ENCODE peak calls at places on chromosomes 12 and 14, in eight cellular contexts. One of them, this sample, is unnamed.

GRCh38 chr14:68255697-68256178 is 436.2 kb downstream of the RAD51B start:
- DNase-seq in fibroblast of pulmonary artery: no peak
- DNase-seq in heart right ventricle: no peak
- DNase-seq in IMR-90: peak
- DNase-seq in GM23338: no peak
- DNase-seq in AG09309: no peak
- DNase-seq in suprapubic skin: no peak
- DNase-seq in AG10803: peak
- DNase-seq in this sample: peak

GRCh38 chr12:126506426-126507182 is 1441.4 kb downstream of the AACS start:
- DNase-seq in heart right ventricle: no peak
- DNase-seq in GM23338: no peak
- DNase-seq in suprapubic skin: no peak
- DNase-seq in AG09309: no peak
- DNase-seq in fibroblast of pulmonary artery: peak
- DNase-seq in IMR-90: no peak
- DNase-seq in AG10803: no peak
- DNase-seq in this sample: peak

GRCh38 chr12:42343721-42344120 is 17.8 kb downstream of the PPHLN1 start:
- DNase-seq in heart right ventricle: no peak
- DNase-seq in GM23338: no peak
- DNase-seq in suprapubic skin: no peak
- DNase-seq in AG10803: no peak
- DNase-seq in AG09309: no peak
- DNase-seq in IMR-90: no peak
- DNase-seq in fibroblast of pulmonary artery: no peak
- DNase-seq in this sample: no peak

GRCh38 chr12:27984275-27984674 is 11.7 kb upstream of the PTHLH start:
- DNase-seq in suprapubic skin: no peak
- DNase-seq in AG10803: peak
- DNase-seq in fibroblast of pulmonary artery: peak
- DNase-seq in heart right ventricle: no peak
- DNase-seq in AG09309: no peak
- DNase-seq in GM23338: no peak
- DNase-seq in IMR-90: peak
- DNase-seq in this sample: peak

GRCh38 chr12:124508323-124509096 is 58.9 kb downstream of the NCOR2 start:
- DNase-seq in suprapubic skin: no peak
- DNase-seq in GM23338: no peak
- DNase-seq in fibroblast of pulmonary artery: no peak
- DNase-seq in AG09309: no peak
- DNase-seq in IMR-90: peak
- DNase-seq in AG10803: no peak
- DNase-seq in heart right ventricle: no peak
- DNase-seq in this sample: peak

GRCh38 chr14:85088231-85088630 is 441.7 kb upstream of the FLRT2 start:
- DNase-seq in suprapubic skin: no peak
- DNase-seq in fibroblast of pulmonary artery: peak
- DNase-seq in IMR-90: no peak
- DNase-seq in AG10803: peak
- DNase-seq in GM23338: no peak
- DNase-seq in AG09309: peak
- DNase-seq in heart right ventricle: no peak
- DNase-seq in this sample: peak

GRCh38 chr12:1925125-1925963 is 6.9 kb upstream of the CACNA2D4 start:
- DNase-seq in suprapubic skin: no peak
- DNase-seq in fibroblast of pulmonary artery: no peak
- DNase-seq in AG10803: no peak
- DNase-seq in IMR-90: no peak
- DNase-seq in AG09309: no peak
- DNase-seq in GM23338: no peak
- DNase-seq in heart right ventricle: no peak
- DNase-seq in this sample: no peak

GRCh38 chr14:72519543-72519942 is 374.4 kb downstream of the DPF3 start:
- DNase-seq in heart right ventricle: no peak
- DNase-seq in AG09309: no peak
- DNase-seq in AG10803: no peak
- DNase-seq in suprapubic skin: no peak
- DNase-seq in IMR-90: no peak
- DNase-seq in GM23338: no peak
- DNase-seq in fibroblast of pulmonary artery: no peak
- DNase-seq in this sample: no peak

GRCh38 chr14:68604361-68604730 is 188.5 kb downstream of the ZFP36L1 start:
- DNase-seq in GM23338: no peak
- DNase-seq in AG10803: no peak
- DNase-seq in heart right ventricle: no peak
- DNase-seq in IMR-90: no peak
- DNase-seq in AG09309: no peak
- DNase-seq in fibroblast of pulmonary artery: no peak
- DNase-seq in suprapubic skin: peak
- DNase-seq in this sample: no peak

GRCh38 chr12:127280393-127281275 is 986.3 kb upstream of the TMEM132C start:
- DNase-seq in AG10803: no peak
- DNase-seq in fibroblast of pulmonary artery: no peak
- DNase-seq in suprapubic skin: no peak
- DNase-seq in AG09309: no peak
- DNase-seq in heart right ventricle: no peak
- DNase-seq in IMR-90: no peak
- DNase-seq in GM23338: peak
- DNase-seq in this sample: peak

GRCh38 chr12:16272222-16272621 is 5.3 kb downstream of the SLC15A5 start:
- DNase-seq in IMR-90: peak
- DNase-seq in GM23338: no peak
- DNase-seq in suprapubic skin: no peak
- DNase-seq in AG09309: no peak
- DNase-seq in fibroblast of pulmonary artery: no peak
- DNase-seq in AG10803: no peak
- DNase-seq in heart right ventricle: no peak
- DNase-seq in this sample: peak

GRCh38 chr12:62098131-62098530 is 162.1 kb upstream of the USP15 start:
- DNase-seq in AG09309: no peak
- DNase-seq in heart right ventricle: no peak
- DNase-seq in fibroblast of pulmonary artery: no peak
- DNase-seq in IMR-90: no peak
- DNase-seq in AG10803: no peak
- DNase-seq in GM23338: peak
- DNase-seq in suprapubic skin: no peak
- DNase-seq in this sample: no peak
- H3K4me3 ChIP-seq in AG09309: no peak
- H3K4me3 ChIP-seq in heart right ventricle: no peak
- H3K4me3 ChIP-seq in fibroblast of pulmonary artery: no peak
- H3K4me3 ChIP-seq in IMR-90: no peak
- H3K4me3 ChIP-seq in AG10803: no peak
- H3K4me3 ChIP-seq in GM23338: no peak
- H3K4me3 ChIP-seq in suprapubic skin: no peak
- H3K4me3 ChIP-seq in this sample: no peak

GRCh38 chr12:88309546-88309945 is 167.4 kb downstream of the TMTC3 start:
- DNase-seq in AG10803: peak
- DNase-seq in suprapubic skin: no peak
- DNase-seq in IMR-90: peak
- DNase-seq in heart right ventricle: no peak
- DNase-seq in fibroblast of pulmonary artery: peak
- DNase-seq in GM23338: no peak
- DNase-seq in AG09309: peak
- DNase-seq in this sample: peak

GRCh38 chr12:88306471-88307069 is 164.5 kb downstream of the TMTC3 start:
- DNase-seq in GM23338: no peak
- DNase-seq in heart right ventricle: no peak
- DNase-seq in suprapubic skin: no peak
- DNase-seq in IMR-90: no peak
- DNase-seq in fibroblast of pulmonary artery: no peak
- DNase-seq in AG09309: no peak
- DNase-seq in AG10803: no peak
- DNase-seq in this sample: no peak

GRCh38 chr12:88303335-88303734 is 161.2 kb downstream of the TMTC3 start:
- DNase-seq in suprapubic skin: no peak
- DNase-seq in AG09309: no peak
- DNase-seq in heart right ventricle: no peak
- DNase-seq in fibroblast of pulmonary artery: no peak
- DNase-seq in GM23338: no peak
- DNase-seq in IMR-90: no peak
- DNase-seq in AG10803: no peak
- DNase-seq in this sample: no peak

GRCh38 chr12:88308825-88309224 is 166.7 kb downstream of the TMTC3 start:
- DNase-seq in IMR-90: peak
- DNase-seq in AG09309: peak
- DNase-seq in suprapubic skin: no peak
- DNase-seq in GM23338: no peak
- DNase-seq in fibroblast of pulmonary artery: peak
- DNase-seq in heart right ventricle: no peak
- DNase-seq in AG10803: peak
- DNase-seq in this sample: peak

DNA sequence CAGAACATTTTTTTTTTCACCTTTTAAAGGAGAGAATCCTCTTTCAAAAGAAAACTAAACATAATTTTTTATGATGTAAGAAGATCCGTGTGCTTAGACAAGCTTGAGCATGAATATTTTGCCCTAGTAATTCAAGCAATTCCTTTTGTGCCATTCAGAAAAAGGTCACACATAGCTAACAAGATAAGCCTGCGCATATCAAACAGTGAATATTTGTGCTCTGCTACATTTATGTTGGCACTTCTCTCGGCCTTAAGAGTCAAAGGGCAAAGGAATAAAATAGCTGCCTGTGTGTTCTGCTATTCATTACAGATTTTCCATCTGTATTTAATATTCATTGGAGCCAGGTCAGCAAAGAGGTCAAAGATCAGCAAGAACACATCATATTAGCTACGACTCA is 163.4 kb downstream of the TMTC3 start:
- DNase-seq in GM23338: no peak
- DNase-seq in heart right ventricle: no peak
- DNase-seq in fibroblast of pulmonary artery: no peak
- DNase-seq in IMR-90: no peak
- DNase-seq in AG10803: no peak
- DNase-seq in suprapubic skin: no peak
- DNase-seq in AG09309: no peak
- DNase-seq in this sample: peak
- TF ChIP-seq CTCF in GM23338: no peak
- TF ChIP-seq CTCF in heart right ventricle: no peak
- TF ChIP-seq CTCF in fibroblast of pulmonary artery: no peak
- TF ChIP-seq CTCF in IMR-90: no peak
- TF ChIP-seq CTCF in AG10803: no peak
- TF ChIP-seq CTCF in suprapubic skin: no peak
- TF ChIP-seq CTCF in AG09309: no peak
- TF ChIP-seq CTCF in this sample: no peak

DNA sequence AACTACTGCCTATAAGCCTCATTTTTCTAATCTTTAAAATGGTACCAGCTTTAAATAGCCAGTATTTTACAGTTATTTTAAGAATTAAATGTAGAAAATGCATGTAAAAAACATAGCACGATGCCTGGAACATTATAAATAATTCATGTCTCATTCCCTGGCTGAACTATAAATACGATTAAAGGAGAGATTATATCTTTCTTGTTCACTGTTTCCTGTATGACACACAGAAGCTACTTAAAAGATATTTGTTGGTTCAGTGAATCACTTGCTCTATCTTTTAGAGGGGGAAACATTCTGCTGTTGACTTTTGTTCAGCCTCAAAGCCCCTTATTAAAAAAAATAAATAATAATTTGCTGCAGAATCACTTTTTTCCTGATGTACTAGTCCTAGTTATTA is 406.9 kb downstream of the LRFN5 start:
- DNase-seq in AG09309: no peak
- DNase-seq in fibroblast of pulmonary artery: peak
- DNase-seq in AG10803: no peak
- DNase-seq in GM23338: no peak
- DNase-seq in suprapubic skin: no peak
- DNase-seq in IMR-90: peak
- DNase-seq in heart right ventricle: no peak
- DNase-seq in this sample: no peak
- H3K4me3 ChIP-seq in AG09309: no peak
- H3K4me3 ChIP-seq in fibroblast of pulmonary artery: no peak
- H3K4me3 ChIP-seq in AG10803: no peak
- H3K4me3 ChIP-seq in GM23338: no peak
- H3K4me3 ChIP-seq in suprapubic skin: no peak
- H3K4me3 ChIP-seq in IMR-90: no peak
- H3K4me3 ChIP-seq in heart right ventricle: no peak
- H3K4me3 ChIP-seq in this sample: no peak

GRCh38 chr14:105187116-105187515 is 6.0 kb upstream of the NUDT14 start:
- DNase-seq in heart right ventricle: no peak
- DNase-seq in fibroblast of pulmonary artery: no peak
- DNase-seq in IMR-90: no peak
- DNase-seq in AG09309: no peak
- DNase-seq in AG10803: no peak
- DNase-seq in GM23338: no peak
- DNase-seq in suprapubic skin: no peak
- DNase-seq in this sample: no peak

GRCh38 chr14:105185001-105185400 is 3.9 kb upstream of the NUDT14 start:
- DNase-seq in fibroblast of pulmonary artery: no peak
- DNase-seq in AG10803: no peak
- DNase-seq in suprapubic skin: no peak
- DNase-seq in heart right ventricle: no peak
- DNase-seq in GM23338: no peak
- DNase-seq in IMR-90: no peak
- DNase-seq in AG09309: no peak
- DNase-seq in this sample: no peak

GRCh38 chr14:105185973-105186372 is 4.9 kb upstream of the NUDT14 start:
- DNase-seq in suprapubic skin: no peak
- DNase-seq in AG09309: no peak
- DNase-seq in AG10803: no peak
- DNase-seq in IMR-90: no peak
- DNase-seq in heart right ventricle: no peak
- DNase-seq in GM23338: no peak
- DNase-seq in fibroblast of pulmonary artery: no peak
- DNase-seq in this sample: no peak

GRCh38 chr14:105182296-105183020 is 1.3 kb upstream of the NUDT14 start:
- DNase-seq in AG09309: no peak
- DNase-seq in fibroblast of pulmonary artery: no peak
- DNase-seq in GM23338: no peak
- DNase-seq in IMR-90: no peak
- DNase-seq in suprapubic skin: no peak
- DNase-seq in AG10803: no peak
- DNase-seq in heart right ventricle: no peak
- DNase-seq in this sample: no peak

DNA sequence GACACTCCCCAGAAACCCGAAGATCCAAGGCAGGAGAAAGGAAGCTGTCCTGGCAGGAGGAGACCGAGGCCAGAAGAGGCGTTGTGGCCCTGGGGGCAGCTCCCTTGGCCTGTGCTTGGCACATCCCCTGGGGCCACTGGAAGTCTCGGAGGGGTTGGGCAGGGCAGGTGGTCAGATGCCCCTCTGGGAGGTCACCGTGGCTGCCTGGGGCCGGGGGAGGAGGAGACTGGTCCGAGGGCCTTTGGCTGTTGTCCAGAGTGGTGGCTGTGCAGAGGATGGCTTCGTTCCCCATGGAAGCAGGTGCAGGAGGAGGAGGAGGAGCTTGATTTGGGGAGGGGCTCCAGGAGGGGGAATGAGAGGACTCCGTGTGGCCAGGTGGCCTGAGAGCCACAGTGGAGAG is 3.3 kb upstream of the NUDT14 start:
- DNase-seq in IMR-90: no peak
- DNase-seq in fibroblast of pulmonary artery: no peak
- DNase-seq in GM23338: no peak
- DNase-seq in AG09309: no peak
- DNase-seq in heart right ventricle: no peak
- DNase-seq in AG10803: no peak
- DNase-seq in suprapubic skin: no peak
- DNase-seq in this sample: no peak
- TF ChIP-seq CTCF in IMR-90: no peak
- TF ChIP-seq CTCF in fibroblast of pulmonary artery: no peak
- TF ChIP-seq CTCF in GM23338: no peak
- TF ChIP-seq CTCF in AG09309: no peak
- TF ChIP-seq CTCF in heart right ventricle: no peak
- TF ChIP-seq CTCF in AG10803: no peak
- TF ChIP-seq CTCF in suprapubic skin: no peak
- TF ChIP-seq CTCF in this sample: no peak

This sample was measured in fibroblast of mammary gland.